ENCODE peak calls at places on chromosomes 6 and 20, in seven cellular contexts. V is effector memory CD8-positive, alpha-beta T cell; B is psoas muscle; M is Peyer's patch; S is lower lobe of right lung; Z is BE2C; H is GM23248. N is an unnamed sample.

GRCh38 chr20:35871311-35871771 is 83.0 kb downstream of the SCAND1 start:
- DNase-seq in V (no peak), B (no peak), M (no peak), S (no peak), Z (peak; percentile 65), H (peak; percentile 58), N (no peak)

GRCh38 chr20:37316116-37316774 is 26.8 kb downstream of the MANBAL start:
- DNase-seq in V (peak; percentile 10), B (no peak), M (no peak), S (no peak), Z (no peak), H (no peak), N (no peak)

GRCh38 chr20:48697845-48698491 is 129.8 kb downstream of the PREX1 start:
- DNase-seq in V (no peak), B (peak; percentile 72), M (peak; percentile 59), S (peak; percentile 93), Z (peak; percentile 94), H (peak; percentile 81), N (no peak)

GRCh38 chr6:30942338-30943060 is 1.7 kb downstream of the MUCL3 start:
- DNase-seq in V (no peak), B (peak; percentile 70), M (peak; percentile 70), S (peak; percentile 89), Z (no peak), H (peak; percentile 89), N (no peak)

GRCh38 chr6:35343092-35343834 is 905 bp downstream of the PPARD start:
- DNase-seq in V (no peak), B (peak; percentile 45), M (peak; percentile 46), S (peak; percentile 73), Z (peak; percentile 47), H (peak; percentile 34), N (no peak)

GRCh38 chr20:56628873-56629463 is at the start of gene TFAP2C:
- DNase-seq in V (no peak), B (peak; percentile 65), M (no peak), S (peak; percentile 87), Z (peak; percentile 68), H (peak; percentile 90), N (no peak)

GRCh38 chr6:39102821-39103136 is 12.2 kb downstream of the SAYSD1 start:
- DNase-seq in V (no peak), B (no peak), M (no peak), S (no peak), Z (no peak), H (no peak), N (no peak)

GRCh38 chr20:50597406-50597969 is 87.3 kb downstream of the PTPN1 start:
- DNase-seq in V (no peak), B (no peak), M (no peak), S (no peak), Z (no peak), H (no peak), N (no peak)

GRCh38 chr6:107822154-107823046 is 1.7 kb downstream of the SCML4 start:
- DNase-seq in V (peak; percentile 47), B (no peak), M (no peak), S (no peak), Z (no peak), H (no peak), N (no peak)

GRCh38 chr20:63394069-63394468 is 32.9 kb upstream of the CHRNA4 start:
- DNase-seq in V (no peak), B (no peak), M (no peak), S (no peak), Z (no peak), H (no peak), N (no peak)

GRCh38 chr6:150499882-150500312 is 99.8 kb upstream of the PLEKHG1 start:
- DNase-seq in V (no peak), B (no peak), M (no peak), S (no peak), Z (no peak), H (no peak), N (no peak)

GRCh38 chr6:148450866-148451265 is 108.2 kb downstream of the SASH1 start:
- DNase-seq in V (no peak), B (no peak), M (no peak), S (no peak), Z (no peak), H (no peak), N (no peak)